ENCODE peak calls at places on chromosomes 6 and 20, in nine cellular contexts. S is amniotic stem cell, E is EH, K is left lung, F is NCI-H1105 treated with DMSO at 0.1 percent for 48 hours, Q is left colon, I is HTR-8/SVneo, U is NCI-H2081, R is EL. N is an unnamed sample.
A peak's percentile ranks its signal among the peaks of the same experiment; 100 is the strongest.

GRCh38 chr6:49549691-49550412 is 616 bp upstream of the C6orf141 start:
- DNase-seq in S (no peak), E (no peak), K (no peak), F (no peak), Q (no peak), I (no peak), U (no peak), R (no peak), N (no peak)

GRCh38 chr6:2432258-2432657 is 186.9 kb upstream of the GMDS start:
- DNase-seq in S (peak; percentile 84), E (peak; percentile 98), K (no peak), F (no peak), Q (no peak), I (peak; percentile 57), U (no peak), R (peak; percentile 94), N (no peak)

GRCh38 chr6:89566011-89566775 is 72.4 kb downstream of the LYRM2 start:
- DNase-seq in S (no peak), E (no peak), K (no peak), F (no peak), Q (no peak), I (no peak), U (no peak), R (no peak), N (no peak)

GRCh38 chr6:136236491-136237293 is 13.4 kb downstream of the MTFR2 start:
- DNase-seq in S (no peak), E (no peak), K (no peak), F (no peak), Q (no peak), I (no peak), U (no peak), R (no peak), N (no peak)

GRCh38 chr6:30135757-30136156 is at the start of gene TRIM40:
- DNase-seq in S (no peak), E (no peak), K (no peak), F (no peak), Q (peak; percentile 58), I (no peak), U (no peak), R (no peak), N (no peak)

GRCh38 chr20:62980970-62981369 is 25.8 kb downstream of the BHLHE23 start:
- DNase-seq in S (no peak), E (no peak), K (no peak), F (peak; percentile 72), Q (no peak), I (no peak), U (peak; percentile 55), R (peak; percentile 16), N (no peak)

GRCh38 chr6:37802810-37803209 is 16.7 kb upstream of the ZFAND3 start:
- DNase-seq in S (no peak), E (no peak), K (no peak), F (no peak), Q (no peak), I (no peak), U (no peak), R (no peak), N (no peak)

GRCh38 chr6:26329763-26330511 is 35.1 kb upstream of the BTN3A2 start:
- DNase-seq in S (no peak), E (peak; percentile 65), K (no peak), F (no peak), Q (no peak), I (no peak), U (peak; percentile 57), R (peak; percentile 74), N (peak; percentile 59)

GRCh38 chr20:60408435-60408834 is 450.2 kb downstream of the CDH26 start:
- DNase-seq in S (no peak), E (no peak), K (no peak), F (no peak), Q (no peak), I (no peak), U (no peak), R (no peak), N (no peak)

GRCh38 chr6:146670161-146670560 is 71.4 kb downstream of the ADGB start:
- DNase-seq in S (no peak), E (no peak), K (no peak), F (no peak), Q (no peak), I (no peak), U (no peak), R (peak; percentile 25), N (no peak)

GRCh38 chr20:62703853-62704228 is 4.8 kb upstream of the NTSR1 start:
- DNase-seq in S (no peak), E (no peak), K (no peak), F (no peak), Q (no peak), I (peak; percentile 37), U (no peak), R (no peak), N (no peak)

GRCh38 chr20:56187791-56188190 is 60.7 kb upstream of the MC3R start:
- DNase-seq in S (no peak), E (no peak), K (no peak), F (peak; percentile 97), Q (no peak), I (peak; percentile 62), U (no peak), R (peak; percentile 18), N (no peak)

GRCh38 chr6:32942555-32942954 is 1.7 kb upstream of the HLA-DMB start:
- DNase-seq in S (no peak), E (no peak), K (no peak), F (no peak), Q (no peak), I (no peak), U (no peak), R (no peak), N (no peak)

GRCh38 chr20:17542993-17543412 is 11.8 kb upstream of the BFSP1 start:
- DNase-seq in S (peak; percentile 39), E (peak; percentile 97), K (no peak), F (no peak), Q (no peak), I (no peak), U (no peak), R (peak; percentile 75), N (no peak)

GRCh38 chr20:53080969-53081871 is 109.1 kb downstream of the TSHZ2 start:
- DNase-seq in S (no peak), E (no peak), K (no peak), F (no peak), Q (peak; percentile 27), I (no peak), U (no peak), R (no peak), N (no peak)

GRCh38 chr6:135488023-135488422 is 9.5 kb downstream of the AHI1 start:
- DNase-seq in S (peak; percentile 6), E (peak; percentile 85), K (no peak), F (no peak), Q (no peak), I (peak; percentile 48), U (no peak), R (peak; percentile 84), N (no peak)

GRCh38 chr6:157272372-157272771 is 50.9 kb downstream of the TMEM242 start:
- DNase-seq in S (no peak), E (no peak), K (peak; percentile 61), F (no peak), Q (no peak), I (no peak), U (no peak), R (no peak), N (no peak)

GRCh38 chr6:2729921-2730320 is 20.8 kb downstream of the MYLK4 start:
- DNase-seq in S (no peak), E (no peak), K (no peak), F (no peak), Q (no peak), I (no peak), U (no peak), R (no peak), N (no peak)

GRCh38 chr20:59175861-59176260 is 12.2 kb downstream of the ZNF831 start:
- DNase-seq in S (no peak), E (no peak), K (no peak), F (no peak), Q (peak; percentile 87), I (no peak), U (no peak), R (no peak), N (no peak)

GRCh38 chr20:40986774-40987173 is 41.8 kb upstream of the TOP1 start:
- DNase-seq in S (no peak), E (no peak), K (no peak), F (no peak), Q (no peak), I (no peak), U (no peak), R (no peak), N (no peak)

GRCh38 chr20:32034581-32035397 is 17.3 kb upstream of the HCK start:
- DNase-seq in S (no peak), E (peak; percentile 46), K (peak; percentile 58), F (no peak), Q (no peak), I (peak; percentile 41), U (no peak), R (peak; percentile 28), N (no peak)

GRCh38 chr20:46646659-46647380 is 4.4 kb downstream of the SLC13A3 start:
- DNase-seq in S (no peak), E (peak; percentile 50), K (no peak), F (no peak), Q (no peak), I (no peak), U (no peak), R (no peak), N (no peak)

GRCh38 chr6:30542404-30542725 is 13.9 kb downstream of the GNL1 start:
- DNase-seq in S (no peak), E (no peak), K (no peak), F (no peak), Q (no peak), I (no peak), U (no peak), R (no peak), N (no peak)

GRCh38 chr6:42629845-42630244 is 66.0 kb downstream of the UBR2 start:
- DNase-seq in S (no peak), E (no peak), K (no peak), F (no peak), Q (no peak), I (no peak), U (no peak), R (no peak), N (no peak)

GRCh38 chr20:59050437-59050836 is 7.9 kb upstream of the PRELID3B start:
- DNase-seq in S (no peak), E (no peak), K (no peak), F (no peak), Q (no peak), I (no peak), U (no peak), R (no peak), N (no peak)

GRCh38 chr6:11009353-11009752 is 34.8 kb downstream of the ELOVL2 start:
- DNase-seq in S (no peak), E (peak; percentile 78), K (no peak), F (no peak), Q (no peak), I (peak; percentile 69), U (no peak), R (peak; percentile 87), N (no peak)

N was measured in NCI-H446.